ENCODE peak calls at places on chromosome 15, in six cellular contexts. One of them, this sample, is unnamed.

GRCh38 chr15:50506121-50506520 is 40.3 kb downstream of the USP50 start:
- DNase-seq in SJSA1: no peak
- DNase-seq in epithelial cell of esophagus: no peak
- DNase-seq in cardiac fibroblast: no peak
- DNase-seq in lung: no peak
- DNase-seq in GM12865: no peak
- DNase-seq in this sample: no peak

GRCh38 chr15:59364238-59364637 is 8.4 kb downstream of the MYO1E start:
- DNase-seq in cardiac fibroblast: peak; percentile 67
- DNase-seq in SJSA1: no peak
- DNase-seq in epithelial cell of esophagus: peak; percentile 53
- DNase-seq in GM12865: no peak
- DNase-seq in lung: no peak
- DNase-seq in this sample: no peak

GRCh38 chr15:27358751-27359434 is 387.9 kb downstream of the GABRG3 start:
- DNase-seq in epithelial cell of esophagus: no peak
- DNase-seq in cardiac fibroblast: no peak
- DNase-seq in GM12865: no peak
- DNase-seq in lung: no peak
- DNase-seq in SJSA1: no peak
- DNase-seq in this sample: no peak

GRCh38 chr15:43872416-43873020 is 45.7 kb downstream of the WDR76 start:
- DNase-seq in cardiac fibroblast: peak; percentile 85
- DNase-seq in GM12865: peak; percentile 54
- DNase-seq in SJSA1: peak; percentile 66
- DNase-seq in epithelial cell of esophagus: peak; percentile 79
- DNase-seq in lung: no peak
- DNase-seq in this sample: peak; percentile 10

GRCh38 chr15:38945551-38946298 is 381.1 kb upstream of the RASGRP1 start:
- DNase-seq in epithelial cell of esophagus: no peak
- DNase-seq in SJSA1: no peak
- DNase-seq in lung: no peak
- DNase-seq in cardiac fibroblast: no peak
- DNase-seq in GM12865: no peak
- DNase-seq in this sample: no peak

GRCh38 chr15:56496635-56497034 is 31.7 kb upstream of the MNS1 start:
- DNase-seq in lung: no peak
- DNase-seq in GM12865: peak; percentile 80
- DNase-seq in cardiac fibroblast: peak; percentile 89
- DNase-seq in SJSA1: no peak
- DNase-seq in epithelial cell of esophagus: peak; percentile 73
- DNase-seq in this sample: peak; percentile 49

GRCh38 chr15:40302981-40303380 is 4.8 kb downstream of the PLCB2 start:
- DNase-seq in SJSA1: no peak
- DNase-seq in GM12865: no peak
- DNase-seq in lung: no peak
- DNase-seq in epithelial cell of esophagus: no peak
- DNase-seq in cardiac fibroblast: no peak
- DNase-seq in this sample: no peak

GRCh38 chr15:52960283-52960682 is 170.1 kb upstream of the ONECUT1 start:
- DNase-seq in lung: no peak
- DNase-seq in GM12865: peak; percentile 2
- DNase-seq in cardiac fibroblast: no peak
- DNase-seq in SJSA1: no peak
- DNase-seq in epithelial cell of esophagus: no peak
- DNase-seq in this sample: no peak

GRCh38 chr15:51069983-51070382 is 24.7 kb downstream of the TNFAIP8L3 start:
- DNase-seq in cardiac fibroblast: no peak
- DNase-seq in lung: no peak
- DNase-seq in SJSA1: no peak
- DNase-seq in GM12865: no peak
- DNase-seq in epithelial cell of esophagus: no peak
- DNase-seq in this sample: no peak

GRCh38 chr15:65326109-65326508 is 21.6 kb downstream of the RNU5B-1 start:
- DNase-seq in lung: no peak
- DNase-seq in SJSA1: no peak
- DNase-seq in epithelial cell of esophagus: peak; percentile 31
- DNase-seq in cardiac fibroblast: peak; percentile 24
- DNase-seq in GM12865: no peak
- DNase-seq in this sample: no peak

GRCh38 chr15:63063164-63063756 is 20.7 kb downstream of the TPM1 start:
- DNase-seq in GM12865: no peak
- DNase-seq in SJSA1: no peak
- DNase-seq in epithelial cell of esophagus: no peak
- DNase-seq in lung: no peak
- DNase-seq in cardiac fibroblast: peak; percentile 17
- DNase-seq in this sample: no peak

GRCh38 chr15:98620020-98620419 is 28.3 kb upstream of the IGF1R start:
- DNase-seq in epithelial cell of esophagus: no peak
- DNase-seq in GM12865: no peak
- DNase-seq in cardiac fibroblast: no peak
- DNase-seq in lung: no peak
- DNase-seq in SJSA1: peak; percentile 17
- DNase-seq in this sample: no peak

GRCh38 chr15:100054539-100054938 is 287.2 kb downstream of the ADAMTS17 start:
- DNase-seq in SJSA1: no peak
- DNase-seq in cardiac fibroblast: no peak
- DNase-seq in epithelial cell of esophagus: no peak
- DNase-seq in GM12865: no peak
- DNase-seq in lung: no peak
- DNase-seq in this sample: no peak

GRCh38 chr15:37860896-37861295 is 73.5 kb upstream of the TMCO5A start:
- DNase-seq in GM12865: no peak
- DNase-seq in lung: no peak
- DNase-seq in epithelial cell of esophagus: no peak
- DNase-seq in cardiac fibroblast: no peak
- DNase-seq in SJSA1: no peak
- DNase-seq in this sample: no peak

GRCh38 chr15:37865687-37866086 is 68.8 kb upstream of the TMCO5A start:
- DNase-seq in lung: no peak
- DNase-seq in cardiac fibroblast: no peak
- DNase-seq in epithelial cell of esophagus: no peak
- DNase-seq in GM12865: no peak
- DNase-seq in SJSA1: no peak
- DNase-seq in this sample: no peak
- H3K4me3 ChIP-seq in lung: no peak overlapping the region
- H3K4me3 ChIP-seq in cardiac fibroblast: no peak overlapping the region
- H3K4me3 ChIP-seq in epithelial cell of esophagus: no peak overlapping the region
- H3K4me3 ChIP-seq in GM12865: no peak overlapping the region
- H3K4me3 ChIP-seq in SJSA1: no peak overlapping the region
- H3K4me3 ChIP-seq in this sample: no peak overlapping the region

DNA sequence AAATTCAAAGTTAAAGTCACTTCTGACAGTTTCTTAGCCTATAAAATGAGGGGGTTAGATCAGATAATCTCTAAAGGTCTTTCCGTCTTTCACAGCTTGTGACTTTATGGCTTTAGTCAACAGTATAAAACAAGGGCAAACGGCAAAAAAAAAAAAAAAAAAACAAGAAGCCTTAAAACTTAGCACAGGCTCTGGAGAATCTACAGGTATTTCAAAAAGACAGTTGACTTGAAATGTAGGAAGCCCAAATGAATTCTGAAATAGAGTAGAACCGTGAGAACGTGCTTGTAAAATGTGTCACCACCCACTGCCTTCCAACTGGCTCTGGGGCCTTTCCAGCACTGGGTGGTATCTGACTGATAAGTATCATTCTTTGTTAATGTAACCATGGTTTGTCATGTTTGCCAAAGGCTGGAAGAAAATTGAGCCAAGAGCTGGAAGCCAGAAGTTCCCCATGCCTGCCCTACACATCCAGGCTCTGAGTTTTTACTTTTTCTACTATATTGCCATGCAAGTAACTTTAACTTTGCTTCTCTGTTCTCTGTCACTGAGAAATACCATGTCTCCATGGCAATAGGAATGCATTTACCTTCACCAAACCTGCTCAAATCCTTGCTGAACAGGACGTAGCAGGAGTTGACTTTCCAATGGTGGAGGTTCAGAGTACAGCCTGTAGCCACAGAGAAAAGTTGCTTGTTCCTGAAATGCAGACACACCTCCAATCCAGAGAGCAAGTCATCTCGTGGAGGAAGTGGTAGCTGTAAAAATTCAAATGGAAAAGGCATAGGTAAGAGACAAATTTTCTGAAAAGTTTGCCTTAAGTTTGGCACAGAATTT is 35.8 kb upstream of the THSD4 start:
- DNase-seq in lung: no peak
- DNase-seq in GM12865: peak; percentile 25
- DNase-seq in SJSA1: peak; percentile 65
- DNase-seq in cardiac fibroblast: peak; percentile 79
- DNase-seq in epithelial cell of esophagus: peak; percentile 80
- DNase-seq in this sample: no peak
- H3K4me3 ChIP-seq in lung: no peak overlapping the region
- H3K4me3 ChIP-seq in GM12865: no peak overlapping the region
- H3K4me3 ChIP-seq in SJSA1: no peak overlapping the region
- H3K4me3 ChIP-seq in cardiac fibroblast: no peak overlapping the region
- H3K4me3 ChIP-seq in epithelial cell of esophagus: no peak overlapping the region
- H3K4me3 ChIP-seq in this sample: no peak overlapping the region

GRCh38 chr15:70142072-70142321 is 44.3 kb upstream of the TLE3 start:
- DNase-seq in GM12865: no peak
- DNase-seq in cardiac fibroblast: no peak
- DNase-seq in epithelial cell of esophagus: no peak
- DNase-seq in lung: no peak
- DNase-seq in SJSA1: no peak
- DNase-seq in this sample: no peak

GRCh38 chr15:70140543-70141375 is 43.0 kb upstream of the TLE3 start:
- DNase-seq in SJSA1: peak; percentile 61
- DNase-seq in cardiac fibroblast: peak; percentile 56
- DNase-seq in lung: peak; percentile 75
- DNase-seq in GM12865: peak; percentile 82
- DNase-seq in epithelial cell of esophagus: peak; percentile 32
- DNase-seq in this sample: peak; percentile 31

GRCh38 chr15:70140031-70140542 is 42.4 kb upstream of the TLE3 start:
- DNase-seq in lung: no peak
- DNase-seq in epithelial cell of esophagus: no peak
- DNase-seq in SJSA1: no peak
- DNase-seq in cardiac fibroblast: no peak
- DNase-seq in GM12865: no peak
- DNase-seq in this sample: no peak

GRCh38 chr15:70141376-70142071 is 43.8 kb upstream of the TLE3 start:
- DNase-seq in GM12865: no peak
- DNase-seq in lung: peak; percentile 46
- DNase-seq in epithelial cell of esophagus: no peak
- DNase-seq in SJSA1: no peak
- DNase-seq in cardiac fibroblast: no peak
- DNase-seq in this sample: no peak

DNA sequence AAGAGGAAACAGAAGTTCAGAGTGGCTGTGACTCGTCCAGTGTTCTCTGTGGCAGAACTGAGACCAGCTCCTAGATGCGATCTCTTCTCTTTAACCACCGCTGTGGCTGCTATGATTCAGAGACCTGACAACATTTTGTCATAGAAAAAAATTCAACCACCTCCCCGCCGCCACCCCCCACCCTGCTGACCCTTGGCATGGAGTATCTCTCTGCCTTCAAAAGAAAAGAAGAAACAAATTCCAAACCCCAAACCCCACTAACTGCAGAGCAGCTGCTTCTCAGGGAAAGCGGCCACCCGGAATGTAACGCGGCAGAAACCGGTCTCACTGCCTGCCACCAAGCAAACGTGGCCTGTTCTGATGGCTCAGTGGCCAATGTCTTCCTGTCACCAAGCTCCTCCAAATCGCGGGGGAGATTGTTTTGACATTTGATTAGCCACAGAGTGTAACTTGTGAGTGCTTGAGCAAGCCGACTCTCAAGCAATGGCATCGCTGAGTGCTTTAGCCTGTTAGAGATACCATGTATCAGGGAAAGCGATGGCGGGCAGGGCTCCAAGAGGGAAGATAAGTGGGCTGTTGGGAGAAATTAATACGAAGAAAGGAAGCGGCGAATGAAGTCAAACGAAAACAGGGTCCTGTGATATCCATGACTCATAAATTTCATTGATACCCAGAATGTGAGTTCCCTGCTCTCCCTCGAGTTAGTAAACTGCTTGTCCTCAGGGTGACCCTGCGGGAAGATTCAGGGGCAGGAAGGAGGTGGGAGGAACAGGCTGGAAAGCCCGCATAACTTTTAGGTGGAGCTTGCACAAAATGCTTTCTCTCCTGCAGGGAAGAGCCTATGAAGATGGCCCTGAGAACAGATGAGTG is 44.8 kb upstream of the TLE3 start:
- DNase-seq in SJSA1: no peak
- DNase-seq in epithelial cell of esophagus: no peak
- DNase-seq in GM12865: peak; percentile 20
- DNase-seq in lung: peak; percentile 44
- DNase-seq in cardiac fibroblast: peak; percentile 40
- DNase-seq in this sample: no peak
- H3K4me3 ChIP-seq in SJSA1: no peak overlapping the region
- H3K4me3 ChIP-seq in epithelial cell of esophagus: no peak overlapping the region
- H3K4me3 ChIP-seq in GM12865: no peak overlapping the region
- H3K4me3 ChIP-seq in lung: no peak overlapping the region
- H3K4me3 ChIP-seq in cardiac fibroblast: no peak overlapping the region
- H3K4me3 ChIP-seq in this sample: no peak overlapping the region

GRCh38 chr15:42020713-42021273 is at the start of gene PLA2G4E:
- DNase-seq in GM12865: no peak
- DNase-seq in lung: no peak
- DNase-seq in epithelial cell of esophagus: peak; percentile 77
- DNase-seq in SJSA1: no peak
- DNase-seq in cardiac fibroblast: no peak
- DNase-seq in this sample: no peak
- H3K4me3 ChIP-seq in GM12865: no peak within 1 kb of the TSS
- H3K4me3 ChIP-seq in lung: no peak within 1 kb of the TSS
- H3K4me3 ChIP-seq in epithelial cell of esophagus: peak within 1 kb of the TSS; percentile 21
- H3K4me3 ChIP-seq in SJSA1: no peak within 1 kb of the TSS
- H3K4me3 ChIP-seq in cardiac fibroblast: no peak within 1 kb of the TSS
- H3K4me3 ChIP-seq in this sample: no peak within 1 kb of the TSS

DNA sequence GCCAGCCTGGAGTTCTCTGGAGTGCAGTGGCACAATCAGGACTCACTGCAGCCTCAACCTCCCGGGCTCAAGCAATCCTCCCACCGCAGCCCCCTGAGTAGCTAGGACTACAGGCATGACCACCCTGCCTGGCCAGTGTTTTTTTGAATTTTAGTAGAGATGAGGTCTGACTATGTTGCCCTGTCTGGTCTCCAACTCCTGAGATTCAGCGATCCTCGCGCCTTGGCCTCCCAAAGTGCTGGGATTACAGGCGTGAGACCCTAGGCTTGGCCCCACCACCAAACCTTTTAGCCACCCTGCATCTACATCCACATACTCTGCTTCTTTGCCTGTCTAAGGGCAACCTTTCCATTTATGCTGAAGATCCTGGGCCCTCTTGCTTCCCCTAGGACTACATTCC is 4.4 kb downstream of the NUSAP1 start:
- DNase-seq in GM12865: no peak
- DNase-seq in epithelial cell of esophagus: no peak
- DNase-seq in SJSA1: no peak
- DNase-seq in cardiac fibroblast: no peak
- DNase-seq in lung: no peak
- DNase-seq in this sample: no peak
- H3K4me3 ChIP-seq in GM12865: no peak overlapping the region
- H3K4me3 ChIP-seq in epithelial cell of esophagus: no peak overlapping the region
- H3K4me3 ChIP-seq in SJSA1: no peak overlapping the region
- H3K4me3 ChIP-seq in cardiac fibroblast: no peak overlapping the region
- H3K4me3 ChIP-seq in lung: no peak overlapping the region
- H3K4me3 ChIP-seq in this sample: no peak overlapping the region